ENCODE peak calls at places on chromosomes 5 and 9, in five cellular contexts. One of them, this sample, is unnamed.

GRCh38 chr9:133532937-133533668 is 1.4 kb upstream of the ADAMTSL2 start:
- DNase-seq in H9: peak
- DNase-seq in mesenchymal stem cell: peak
- DNase-seq in H1: peak
- DNase-seq in neuronal stem cell: peak
- DNase-seq in this sample: peak

GRCh38 chr9:84937086-84937670 is 267.6 kb downstream of the NTRK2 start:
- DNase-seq in mesenchymal stem cell: peak
- DNase-seq in H9: peak
- DNase-seq in H1: no peak
- DNase-seq in neuronal stem cell: peak
- DNase-seq in this sample: no peak

GRCh38 chr5:178207183-178207916 is 3.0 kb downstream of the HNRNPAB start:
- DNase-seq in neuronal stem cell: no peak
- DNase-seq in mesenchymal stem cell: no peak
- DNase-seq in H1: no peak
- DNase-seq in H9: no peak
- DNase-seq in this sample: no peak

GRCh38 chr5:98474802-98475201 is 298.7 kb upstream of the RGMB start:
- DNase-seq in mesenchymal stem cell: peak
- DNase-seq in neuronal stem cell: no peak
- DNase-seq in H9: no peak
- DNase-seq in H1: no peak
- DNase-seq in this sample: no peak

GRCh38 chr9:133347515-133347984 is 381 bp downstream of the MED22 start:
- DNase-seq in mesenchymal stem cell: peak
- DNase-seq in H1: no peak
- DNase-seq in H9: no peak
- DNase-seq in neuronal stem cell: peak
- DNase-seq in this sample: no peak

GRCh38 chr5:179762781-179763176 is 30.2 kb downstream of the MAML1 start:
- DNase-seq in mesenchymal stem cell: peak
- DNase-seq in H1: no peak
- DNase-seq in neuronal stem cell: no peak
- DNase-seq in H9: no peak
- DNase-seq in this sample: no peak

GRCh38 chr5:135644816-135645215 is 66.0 kb upstream of the CXCL14 start:
- DNase-seq in mesenchymal stem cell: no peak
- DNase-seq in H9: no peak
- DNase-seq in H1: no peak
- DNase-seq in neuronal stem cell: no peak
- DNase-seq in this sample: no peak

GRCh38 chr9:132183715-132184114 is 21.9 kb downstream of the NTNG2 start:
- DNase-seq in H9: no peak
- DNase-seq in H1: no peak
- DNase-seq in mesenchymal stem cell: no peak
- DNase-seq in neuronal stem cell: no peak
- DNase-seq in this sample: no peak

GRCh38 chr5:132561601-132562000 is 4.8 kb downstream of the RAD50 start:
- DNase-seq in mesenchymal stem cell: no peak
- DNase-seq in H1: no peak
- DNase-seq in neuronal stem cell: no peak
- DNase-seq in H9: no peak
- DNase-seq in this sample: peak

GRCh38 chr5:128842241-128842640 is 123.0 kb upstream of the SLC27A6 start:
- DNase-seq in neuronal stem cell: no peak
- DNase-seq in H1: no peak
- DNase-seq in mesenchymal stem cell: no peak
- DNase-seq in H9: no peak
- DNase-seq in this sample: no peak

GRCh38 chr5:73312146-73312871 is 136.3 kb downstream of the FOXD1 start:
- DNase-seq in H9: peak
- DNase-seq in mesenchymal stem cell: peak
- DNase-seq in H1: no peak
- DNase-seq in neuronal stem cell: no peak
- DNase-seq in this sample: no peak

GRCh38 chr5:140362875-140363630 is 3.1 kb downstream of the SLC4A9 start:
- DNase-seq in neuronal stem cell: peak
- DNase-seq in H9: peak
- DNase-seq in H1: no peak
- DNase-seq in mesenchymal stem cell: peak
- DNase-seq in this sample: peak

GRCh38 chr5:154258531-154259217 is 68.1 kb downstream of the GALNT10 start:
- DNase-seq in H9: no peak
- DNase-seq in mesenchymal stem cell: no peak
- DNase-seq in H1: no peak
- DNase-seq in neuronal stem cell: no peak
- DNase-seq in this sample: no peak

GRCh38 chr5:135393691-135394090 is 5.3 kb downstream of the MACROH2A1 start:
- DNase-seq in mesenchymal stem cell: peak
- DNase-seq in neuronal stem cell: no peak
- DNase-seq in H9: no peak
- DNase-seq in H1: no peak
- DNase-seq in this sample: no peak

GRCh38 chr9:6243746-6244145 is 28.1 kb downstream of the IL33 start:
- DNase-seq in neuronal stem cell: no peak
- DNase-seq in H9: no peak
- DNase-seq in mesenchymal stem cell: no peak
- DNase-seq in H1: no peak
- DNase-seq in this sample: no peak

GRCh38 chr5:117473075-117473595 is 898.5 kb upstream of the SEMA6A start:
- DNase-seq in H9: no peak
- DNase-seq in neuronal stem cell: peak
- DNase-seq in H1: no peak
- DNase-seq in mesenchymal stem cell: no peak
- DNase-seq in this sample: no peak

GRCh38 chr5:136191304-136192014 is 1.5 kb downstream of the SMIM32 start:
- DNase-seq in neuronal stem cell: no peak
- DNase-seq in mesenchymal stem cell: peak
- DNase-seq in H1: no peak
- DNase-seq in H9: peak
- DNase-seq in this sample: peak

GRCh38 chr5:143878430-143878829 is 66.5 kb downstream of the HMHB1 start:
- DNase-seq in H9: no peak
- DNase-seq in mesenchymal stem cell: no peak
- DNase-seq in H1: no peak
- DNase-seq in neuronal stem cell: no peak
- DNase-seq in this sample: no peak
- H2AFZ ChIP-seq in H9: no peak
- H2AFZ ChIP-seq in mesenchymal stem cell: no peak
- H2AFZ ChIP-seq in H1: no peak
- H2AFZ ChIP-seq in neuronal stem cell: no peak
- H2AFZ ChIP-seq in this sample: no peak

GRCh38 chr9:89247431-89248370 is 63.3 kb upstream of the CKS2 start:
- DNase-seq in H1: peak
- DNase-seq in mesenchymal stem cell: peak
- DNase-seq in neuronal stem cell: no peak
- DNase-seq in H9: peak
- DNase-seq in this sample: peak
- H3K4me2 ChIP-seq in H1: no peak
- H3K4me2 ChIP-seq in mesenchymal stem cell: no peak
- H3K4me2 ChIP-seq in neuronal stem cell: no peak
- H3K4me2 ChIP-seq in H9: no peak
- H3K4me2 ChIP-seq in this sample: no peak

GRCh38 chr5:138640855-138641254 is 65.7 kb upstream of the HSPA9 start:
- DNase-seq in H1: no peak
- DNase-seq in neuronal stem cell: no peak
- DNase-seq in H9: no peak
- DNase-seq in mesenchymal stem cell: no peak
- DNase-seq in this sample: no peak

GRCh38 chr5:138639326-138639725 is 64.1 kb upstream of the HSPA9 start:
- DNase-seq in H1: no peak
- DNase-seq in H9: no peak
- DNase-seq in mesenchymal stem cell: no peak
- DNase-seq in neuronal stem cell: no peak
- DNase-seq in this sample: no peak

GRCh38 chr5:138637256-138637655 is 62.1 kb upstream of the HSPA9 start:
- DNase-seq in mesenchymal stem cell: no peak
- DNase-seq in H9: no peak
- DNase-seq in neuronal stem cell: no peak
- DNase-seq in H1: no peak
- DNase-seq in this sample: peak

GRCh38 chr5:138641547-138642298 is 66.5 kb upstream of the HSPA9 start:
- DNase-seq in H9: peak
- DNase-seq in H1: peak
- DNase-seq in neuronal stem cell: peak
- DNase-seq in mesenchymal stem cell: peak
- DNase-seq in this sample: peak

DNA sequence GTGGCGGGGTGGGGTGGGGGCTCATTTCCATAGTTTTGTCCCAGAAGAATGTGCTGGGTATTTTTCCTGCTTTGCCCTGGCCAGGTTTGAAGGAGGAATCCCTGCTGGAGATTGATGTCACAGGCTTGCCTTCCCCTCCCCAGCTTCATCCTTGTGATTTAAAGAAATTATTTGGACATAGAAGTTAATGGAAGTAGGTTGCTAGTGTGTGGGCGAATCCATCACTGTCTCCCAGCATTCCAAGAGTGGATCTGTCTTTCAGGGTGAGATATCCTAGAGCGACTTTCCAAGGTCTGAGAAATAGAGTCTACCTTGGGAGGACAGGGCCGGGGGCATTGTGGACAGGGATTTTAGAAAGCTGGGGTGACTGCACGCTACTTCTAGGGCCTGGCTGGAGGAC is 64.9 kb upstream of the HSPA9 start:
- DNase-seq in neuronal stem cell: no peak
- DNase-seq in H9: no peak
- DNase-seq in H1: no peak
- DNase-seq in mesenchymal stem cell: no peak
- DNase-seq in this sample: no peak
- H2BK12ac ChIP-seq in neuronal stem cell: no peak
- H2BK12ac ChIP-seq in H9: no peak
- H2BK12ac ChIP-seq in H1: peak
- H2BK12ac ChIP-seq in mesenchymal stem cell: no peak
- H2BK12ac ChIP-seq in this sample: no peak

DNA sequence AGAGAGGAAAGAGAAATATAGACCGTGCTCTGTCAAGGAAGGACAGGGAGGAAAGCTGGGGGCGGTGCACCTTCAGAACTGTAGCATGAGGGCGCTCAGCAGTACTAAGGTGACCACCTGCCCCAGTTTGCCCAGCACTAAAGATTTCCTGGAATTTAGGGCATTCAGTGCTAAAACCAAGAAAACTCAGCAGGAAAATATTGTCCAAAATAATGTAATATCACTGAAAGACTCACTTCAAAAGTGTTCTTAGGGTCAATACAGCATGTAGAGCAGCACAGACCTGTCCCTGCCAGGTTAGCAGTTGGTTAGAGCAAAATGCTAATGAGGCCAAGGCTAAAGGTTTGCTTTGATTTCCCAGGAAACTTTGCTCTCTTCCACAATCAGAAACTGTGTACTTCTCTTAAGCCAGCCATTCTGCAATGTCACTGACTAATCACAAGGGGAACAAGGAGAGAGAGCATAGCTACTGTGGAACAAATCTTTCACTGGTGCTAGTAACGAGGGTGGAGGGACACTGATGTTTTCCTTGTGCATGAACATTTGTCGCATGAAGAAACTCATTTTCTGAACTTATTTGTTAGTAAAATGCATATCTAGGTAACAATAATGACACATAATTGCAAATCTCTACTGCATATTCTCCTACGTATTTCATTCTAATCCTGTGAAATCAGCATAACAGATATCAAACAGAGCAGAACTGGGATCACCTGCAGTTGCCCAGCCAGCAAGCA is 53.0 kb upstream of the GRAMD2B start:
- DNase-seq in neuronal stem cell: no peak
- DNase-seq in H9: no peak
- DNase-seq in H1: no peak
- DNase-seq in mesenchymal stem cell: peak
- DNase-seq in this sample: peak
- H2AFZ ChIP-seq in neuronal stem cell: peak
- H2AFZ ChIP-seq in H9: no peak
- H2AFZ ChIP-seq in H1: no peak
- H2AFZ ChIP-seq in mesenchymal stem cell: no peak
- H2AFZ ChIP-seq in this sample: no peak

GRCh38 chr9:92289708-92290390 is 3.6 kb downstream of the IARS1 start:
- DNase-seq in mesenchymal stem cell: peak
- DNase-seq in H9: no peak
- DNase-seq in H1: no peak
- DNase-seq in neuronal stem cell: no peak
- DNase-seq in this sample: no peak

GRCh38 chr9:92290785-92291429 is 2.6 kb downstream of the IARS1 start:
- DNase-seq in mesenchymal stem cell: no peak
- DNase-seq in neuronal stem cell: no peak
- DNase-seq in H1: no peak
- DNase-seq in H9: no peak
- DNase-seq in this sample: no peak

GRCh38 chr9:92292338-92293074 is 991 bp downstream of the IARS1 start:
- DNase-seq in H9: no peak
- DNase-seq in mesenchymal stem cell: peak
- DNase-seq in neuronal stem cell: no peak
- DNase-seq in H1: no peak
- DNase-seq in this sample: no peak

GRCh38 chr9:92293075-92293354 is 482 bp downstream of the IARS1 start:
- DNase-seq in neuronal stem cell: no peak
- DNase-seq in H1: no peak
- DNase-seq in mesenchymal stem cell: no peak
- DNase-seq in H9: no peak
- DNase-seq in this sample: no peak

GRCh38 chr9:92291577-92291976 is 1.9 kb downstream of the IARS1 start:
- DNase-seq in H9: no peak
- DNase-seq in neuronal stem cell: no peak
- DNase-seq in H1: no peak
- DNase-seq in mesenchymal stem cell: no peak
- DNase-seq in this sample: no peak
- H3K4me2 ChIP-seq in H9: peak
- H3K4me2 ChIP-seq in neuronal stem cell: no peak
- H3K4me2 ChIP-seq in H1: peak
- H3K4me2 ChIP-seq in mesenchymal stem cell: no peak
- H3K4me2 ChIP-seq in this sample: no peak

GRCh38 chr5:18970000-18970399 is 1018.0 kb downstream of the CDH18 start:
- DNase-seq in neuronal stem cell: no peak
- DNase-seq in H1: no peak
- DNase-seq in H9: no peak
- DNase-seq in mesenchymal stem cell: no peak
- DNase-seq in this sample: no peak

GRCh38 chr5:18968966-18969365 is 1019.0 kb downstream of the CDH18 start:
- DNase-seq in mesenchymal stem cell: peak
- DNase-seq in H9: no peak
- DNase-seq in H1: no peak
- DNase-seq in neuronal stem cell: no peak
- DNase-seq in this sample: peak

GRCh38 chr5:18965893-18966292 is 1022.1 kb downstream of the CDH18 start:
- DNase-seq in H9: no peak
- DNase-seq in mesenchymal stem cell: no peak
- DNase-seq in H1: no peak
- DNase-seq in neuronal stem cell: no peak
- DNase-seq in this sample: no peak

GRCh38 chr5:18972244-18972643 is 1015.8 kb downstream of the CDH18 start:
- DNase-seq in neuronal stem cell: no peak
- DNase-seq in H9: no peak
- DNase-seq in mesenchymal stem cell: no peak
- DNase-seq in H1: no peak
- DNase-seq in this sample: no peak

GRCh38 chr5:18967637-18968036 is 1020.4 kb downstream of the CDH18 start:
- DNase-seq in neuronal stem cell: no peak
- DNase-seq in H9: no peak
- DNase-seq in H1: no peak
- DNase-seq in mesenchymal stem cell: no peak
- DNase-seq in this sample: no peak
- H2BK12ac ChIP-seq in neuronal stem cell: no peak
- H2BK12ac ChIP-seq in H9: no peak
- H2BK12ac ChIP-seq in H1: no peak
- H2BK12ac ChIP-seq in mesenchymal stem cell: no peak
- H2BK12ac ChIP-seq in this sample: no peak